ENCODE peak calls at places on chromosome 1, in six cellular contexts. One of them, this sample, is unnamed.
A peak's percentile ranks its signal among the peaks of the same experiment; 100 is the strongest.

GRCh38 chr1:119286587-119287181 is 81.9 kb upstream of the HAO2 start:
- DNase-seq in nephron progenitor cell: peak; percentile 53
- DNase-seq in GM12892: no peak
- DNase-seq in thyroid gland: peak; percentile 29
- DNase-seq in naive thymus-derived CD8-positive, alpha-beta T cell: no peak
- DNase-seq in RCC 7860: no peak
- DNase-seq in this sample: peak; percentile 66

GRCh38 chr1:109979489-109980091 is 5.0 kb upstream of the AHCYL1 start:
- DNase-seq in nephron progenitor cell: no peak
- DNase-seq in GM12892: no peak
- DNase-seq in thyroid gland: no peak
- DNase-seq in naive thymus-derived CD8-positive, alpha-beta T cell: no peak
- DNase-seq in RCC 7860: peak; percentile 79
- DNase-seq in this sample: no peak

GRCh38 chr1:117826551-117827078 is 102.8 kb downstream of the GDAP2 start:
- DNase-seq in nephron progenitor cell: no peak
- DNase-seq in GM12892: no peak
- DNase-seq in thyroid gland: no peak
- DNase-seq in naive thymus-derived CD8-positive, alpha-beta T cell: no peak
- DNase-seq in RCC 7860: peak; percentile 70
- DNase-seq in this sample: no peak

GRCh38 chr1:17075470-17076255 is 21.8 kb upstream of the SDHB start:
- DNase-seq in nephron progenitor cell: no peak
- DNase-seq in GM12892: peak; percentile 56
- DNase-seq in thyroid gland: no peak
- DNase-seq in naive thymus-derived CD8-positive, alpha-beta T cell: no peak
- DNase-seq in RCC 7860: no peak
- DNase-seq in this sample: no peak

GRCh38 chr1:42420911-42421585 is 34.8 kb downstream of the ZMYND12 start:
- DNase-seq in nephron progenitor cell: peak; percentile 30
- DNase-seq in GM12892: no peak
- DNase-seq in thyroid gland: peak; percentile 50
- DNase-seq in naive thymus-derived CD8-positive, alpha-beta T cell: no peak
- DNase-seq in RCC 7860: peak; percentile 79
- DNase-seq in this sample: peak; percentile 93

GRCh38 chr1:11873954-11874562 is 15.3 kb upstream of the NPPB start:
- DNase-seq in nephron progenitor cell: no peak
- DNase-seq in GM12892: no peak
- DNase-seq in thyroid gland: peak; percentile 28
- DNase-seq in naive thymus-derived CD8-positive, alpha-beta T cell: no peak
- DNase-seq in RCC 7860: no peak
- DNase-seq in this sample: no peak

GRCh38 chr1:180800945-180801344 is 111.8 kb upstream of the KIAA1614 start:
- DNase-seq in nephron progenitor cell: no peak
- DNase-seq in GM12892: no peak
- DNase-seq in thyroid gland: no peak
- DNase-seq in naive thymus-derived CD8-positive, alpha-beta T cell: no peak
- DNase-seq in RCC 7860: no peak
- DNase-seq in this sample: no peak

GRCh38 chr1:28199328-28200233 is 23.1 kb upstream of the PTAFR start:
- DNase-seq in nephron progenitor cell: no peak
- DNase-seq in GM12892: peak; percentile 63
- DNase-seq in thyroid gland: no peak
- DNase-seq in naive thymus-derived CD8-positive, alpha-beta T cell: peak; percentile 62
- DNase-seq in RCC 7860: no peak
- DNase-seq in this sample: no peak

GRCh38 chr1:18965206-18966173 is 9.0 kb upstream of the IFFO2 start:
- DNase-seq in nephron progenitor cell: no peak
- DNase-seq in GM12892: no peak
- DNase-seq in thyroid gland: no peak
- DNase-seq in naive thymus-derived CD8-positive, alpha-beta T cell: no peak
- DNase-seq in RCC 7860: peak; percentile 90
- DNase-seq in this sample: no peak

GRCh38 chr1:35808376-35809155 is 750 bp downstream of the AGO4 start:
- DNase-seq in nephron progenitor cell: no peak
- DNase-seq in GM12892: peak; percentile 40
- DNase-seq in thyroid gland: peak; percentile 40
- DNase-seq in naive thymus-derived CD8-positive, alpha-beta T cell: no peak
- DNase-seq in RCC 7860: no peak
- DNase-seq in this sample: peak; percentile 14

GRCh38 chr1:201685485-201685884 is 143.5 kb upstream of the IPO9 start:
- DNase-seq in nephron progenitor cell: no peak
- DNase-seq in GM12892: no peak
- DNase-seq in thyroid gland: no peak
- DNase-seq in naive thymus-derived CD8-positive, alpha-beta T cell: no peak
- DNase-seq in RCC 7860: no peak
- DNase-seq in this sample: no peak

GRCh38 chr1:226820935-226821718 is 49.3 kb upstream of the PSEN2 start:
- DNase-seq in nephron progenitor cell: no peak
- DNase-seq in GM12892: no peak
- DNase-seq in thyroid gland: peak; percentile 32
- DNase-seq in naive thymus-derived CD8-positive, alpha-beta T cell: no peak
- DNase-seq in RCC 7860: peak; percentile 89
- DNase-seq in this sample: no peak

GRCh38 chr1:202291961-202292712 is 49.6 kb downstream of the UBE2T start:
- DNase-seq in nephron progenitor cell: no peak
- DNase-seq in GM12892: no peak
- DNase-seq in thyroid gland: peak; percentile 20
- DNase-seq in naive thymus-derived CD8-positive, alpha-beta T cell: no peak
- DNase-seq in RCC 7860: peak; percentile 24
- DNase-seq in this sample: peak; percentile 78

GRCh38 chr1:23019851-23020625 is 770 bp downstream of the KDM1A start:
- DNase-seq in nephron progenitor cell: peak; percentile 67
- DNase-seq in GM12892: peak; percentile 29
- DNase-seq in thyroid gland: peak; percentile 31
- DNase-seq in naive thymus-derived CD8-positive, alpha-beta T cell: peak; percentile 6
- DNase-seq in RCC 7860: no peak
- DNase-seq in this sample: peak; percentile 41

GRCh38 chr1:231611851-231612250 is 14.7 kb upstream of the DISC1 start:
- DNase-seq in nephron progenitor cell: no peak
- DNase-seq in GM12892: no peak
- DNase-seq in thyroid gland: no peak
- DNase-seq in naive thymus-derived CD8-positive, alpha-beta T cell: no peak
- DNase-seq in RCC 7860: no peak
- DNase-seq in this sample: peak; percentile 93

GRCh38 chr1:198465201-198466144 is 75.0 kb downstream of the ATP6V1G3 start:
- DNase-seq in nephron progenitor cell: peak; percentile 13
- DNase-seq in GM12892: no peak
- DNase-seq in thyroid gland: no peak
- DNase-seq in naive thymus-derived CD8-positive, alpha-beta T cell: peak; percentile 5
- DNase-seq in RCC 7860: peak; percentile 39
- DNase-seq in this sample: no peak

GRCh38 chr1:72281637-72282270 is 585 bp downstream of the NEGR1 start:
- DNase-seq in nephron progenitor cell: no peak
- DNase-seq in GM12892: no peak
- DNase-seq in thyroid gland: peak; percentile 14
- DNase-seq in naive thymus-derived CD8-positive, alpha-beta T cell: no peak
- DNase-seq in RCC 7860: no peak
- DNase-seq in this sample: peak; percentile 18

GRCh38 chr1:231631717-231632116 is 5.1 kb downstream of the DISC1 start:
- DNase-seq in nephron progenitor cell: no peak
- DNase-seq in GM12892: no peak
- DNase-seq in thyroid gland: no peak
- DNase-seq in naive thymus-derived CD8-positive, alpha-beta T cell: no peak
- DNase-seq in RCC 7860: no peak
- DNase-seq in this sample: no peak

GRCh38 chr1:87615917-87616316 is 287.2 kb downstream of the LMO4 start:
- DNase-seq in nephron progenitor cell: no peak
- DNase-seq in GM12892: no peak
- DNase-seq in thyroid gland: no peak
- DNase-seq in naive thymus-derived CD8-positive, alpha-beta T cell: no peak
- DNase-seq in RCC 7860: no peak
- DNase-seq in this sample: no peak

This sample was measured in WERI-Rb-1.